ENCODE peak calls at places on chromosomes 5 and 9, in ten cellular contexts. W is pancreas; D is mucosa of gallbladder; X is dorsolateral prefrontal cortex; J is CD4-positive, CD25-positive, alpha-beta regulatory T cell; S is T-helper 2 cell; Y is psoas muscle; Q is stimulated activated CD8-positive, alpha-beta memory T cell treated with anti-CD3 and anti-CD28 coated beads, Interleukin-2, amount 100 ng/mL, for 48 hours; N is NCI-H345; H is chondrocyte. Z is an unnamed sample.

GRCh38 chr5:113040672-113041071 is 64.1 kb downstream of the DCP2 start:
- DNase-seq in W (no peak), D (no peak), X (no peak), J (no peak), S (no peak), Y (no peak), Q (no peak), N (no peak), H (no peak), Z (no peak)

GRCh38 chr5:146076455-146076854 is 28.9 kb downstream of the PLAC8L1 start:
- DNase-seq in W (no peak), D (no peak), X (no peak), J (no peak), S (no peak), Y (no peak), Q (no peak), N (no peak), H (no peak), Z (no peak)

GRCh38 chr5:154865466-154866184 is 7.2 kb downstream of the CNOT8 start:
- DNase-seq in W (no peak), D (no peak), X (no peak), J (no peak), S (no peak), Y (no peak), Q (no peak), N (no peak), H (no peak), Z (no peak)

GRCh38 chr5:20500501-20500900 is 512.5 kb upstream of the CDH18 start:
- DNase-seq in W (no peak), D (no peak), X (no peak), J (no peak), S (no peak), Y (no peak), Q (no peak), N (no peak), H (no peak), Z (no peak)

GRCh38 chr5:92435781-92436180 is 1052.7 kb upstream of the ARRDC3 start:
- DNase-seq in W (peak), D (no peak), X (no peak), J (no peak), S (no peak), Y (no peak), Q (no peak), N (no peak), H (no peak), Z (no peak)

GRCh38 chr5:133341296-133341695 is 271.0 kb downstream of the FSTL4 start:
- DNase-seq in W (no peak), D (no peak), X (no peak), J (no peak), S (no peak), Y (no peak), Q (no peak), N (no peak), H (no peak), Z (no peak)

GRCh38 chr5:1441166-1441865 is 3.9 kb downstream of the SLC6A3 start:
- DNase-seq in W (no peak), D (no peak), X (no peak), J (no peak), S (no peak), Y (peak), Q (no peak), N (no peak), H (peak), Z (no peak)

GRCh38 chr5:179906294-179906794 is 1.4 kb downstream of the TBC1D9B start:
- DNase-seq in W (no peak), D (no peak), X (no peak), J (no peak), S (no peak), Y (no peak), Q (no peak), N (no peak), H (peak), Z (no peak)

GRCh38 chr9:133127340-133127981 is 6.4 kb upstream of the RALGDS start:
- DNase-seq in W (no peak), D (peak), X (no peak), J (peak), S (peak), Y (peak), Q (no peak), N (no peak), H (no peak), Z (no peak)

GRCh38 chr5:92580814-92581213 is 1000.2 kb downstream of the NR2F1-AS1 start:
- DNase-seq in W (no peak), D (no peak), X (no peak), J (no peak), S (no peak), Y (no peak), Q (no peak), N (no peak), H (no peak), Z (no peak)

GRCh38 chr5:167916261-167916660 is 375.2 kb upstream of the WWC1 start:
- DNase-seq in W (no peak), D (no peak), X (no peak), J (no peak), S (no peak), Y (no peak), Q (no peak), N (no peak), H (no peak), Z (no peak)

GRCh38 chr5:56561-57290 is 35.2 kb upstream of the PLEKHG4B start:
- DNase-seq in W (peak), D (no peak), X (no peak), J (no peak), S (no peak), Y (no peak), Q (no peak), N (no peak), H (no peak), Z (no peak)

GRCh38 chr5:54703091-54703490 is 185.5 kb downstream of the SNX18 start:
- DNase-seq in W (no peak), D (peak), X (no peak), J (no peak), S (no peak), Y (peak), Q (no peak), N (no peak), H (no peak), Z (no peak)

GRCh38 chr5:89572696-89573095 is 689.7 kb upstream of the MEF2C start:
- DNase-seq in W (no peak), D (no peak), X (no peak), J (no peak), S (no peak), Y (no peak), Q (no peak), N (no peak), H (no peak), Z (no peak)

GRCh38 chr9:110065527-110065926 is 142.4 kb downstream of the C9orf152 start:
- DNase-seq in W (no peak), D (no peak), X (no peak), J (no peak), S (no peak), Y (no peak), Q (no peak), N (no peak), H (no peak), Z (no peak)

GRCh38 chr5:154712518-154713437 is 42.4 kb upstream of the LARP1 start:
- DNase-seq in W (peak), D (peak), X (no peak), J (no peak), S (no peak), Y (no peak), Q (no peak), N (peak), H (no peak), Z (peak)

GRCh38 chr5:135232958-135233357 is 166.1 kb downstream of the MACROH2A1 start:
- DNase-seq in W (no peak), D (no peak), X (no peak), J (no peak), S (no peak), Y (peak), Q (no peak), N (no peak), H (peak), Z (no peak)

GRCh38 chr5:130571076-130571475 is 594.0 kb downstream of the HINT1 start:
- DNase-seq in W (no peak), D (no peak), X (no peak), J (no peak), S (no peak), Y (no peak), Q (no peak), N (no peak), H (no peak), Z (no peak)

GRCh38 chr5:10913846-10914245 is 152.8 kb upstream of the DAP start:
- DNase-seq in W (no peak), D (peak), X (no peak), J (no peak), S (no peak), Y (no peak), Q (no peak), N (no peak), H (no peak), Z (no peak)

GRCh38 chr9:88783613-88784230 is 207.5 kb upstream of the S1PR3 start:
- DNase-seq in W (no peak), D (no peak), X (no peak), J (no peak), S (no peak), Y (no peak), Q (no peak), N (no peak), H (no peak), Z (no peak)

GRCh38 chr5:33258553-33258952 is 182.2 kb upstream of the TARS1 start:
- DNase-seq in W (no peak), D (no peak), X (no peak), J (no peak), S (no peak), Y (no peak), Q (no peak), N (no peak), H (no peak), Z (no peak)

GRCh38 chr5:59517926-59518585 is 375.5 kb downstream of the PDE4D start:
- DNase-seq in W (no peak), D (no peak), X (no peak), J (no peak), S (no peak), Y (no peak), Q (no peak), N (no peak), H (no peak), Z (no peak)

GRCh38 chr9:15718423-15718822 is 165.6 kb downstream of the CCDC171 start:
- DNase-seq in W (no peak), D (no peak), X (no peak), J (no peak), S (no peak), Y (no peak), Q (no peak), N (no peak), H (no peak), Z (no peak)

GRCh38 chr5:135978212-135978631 is 23.4 kb upstream of the LECT2 start:
- DNase-seq in W (no peak), D (no peak), X (no peak), J (no peak), S (no peak), Y (no peak), Q (no peak), N (no peak), H (no peak), Z (no peak)

GRCh38 chr5:1709186-1709803 is 90.3 kb downstream of the MRPL36 start:
- DNase-seq in W (no peak), D (no peak), X (no peak), J (no peak), S (no peak), Y (no peak), Q (no peak), N (no peak), H (peak), Z (no peak)

GRCh38 chr5:80153586-80154126 is 102.2 kb downstream of the SERINC5 start:
- DNase-seq in W (no peak), D (peak), X (peak), J (no peak), S (no peak), Y (no peak), Q (no peak), N (no peak), H (no peak), Z (peak)

GRCh38 chr9:136587944-136588662 is 42.3 kb upstream of the NOTCH1 start:
- DNase-seq in W (no peak), D (no peak), X (no peak), J (no peak), S (no peak), Y (no peak), Q (no peak), N (no peak), H (no peak), Z (no peak)

GRCh38 chr5:138596105-138596987 is 21.1 kb upstream of the HSPA9 start:
- DNase-seq in W (no peak), D (no peak), X (no peak), J (no peak), S (no peak), Y (no peak), Q (no peak), N (no peak), H (no peak), Z (no peak)